ENCODE peak calls at places on chromosomes 12 and 14, in ten cellular contexts. L is RWPE2; X is cerebellum; J is lung; Q is activated naive CD4-positive, alpha-beta T cell treated with anti-CD3 and anti-CD28 coated beads, Interleukin-2, amount 10 ng/mL, durations not matched to agents 7 days and 5 days; Y is CD8-positive, alpha-beta T cell; I is Daoy; S is dorsolateral prefrontal cortex; R is heart right ventricle; P is naive B cell. D is an unnamed sample.

GRCh38 chr14:74616507-74616906 is 4.5 kb upstream of the LTBP2 start:
- DNase-seq in L (peak), X (no peak), J (no peak), Q (no peak), Y (no peak), I (peak), S (no peak), R (no peak), P (no peak), D (peak)

GRCh38 chr12:47722926-47723631 is 2.2 kb downstream of the ENDOU start:
- DNase-seq in L (no peak), X (no peak), J (no peak), Q (no peak), Y (no peak), I (no peak), S (peak), R (no peak), P (no peak), D (no peak)

GRCh38 chr14:21467620-21468019 is 9.1 kb downstream of the RAB2B start:
- DNase-seq in L (no peak), X (no peak), J (no peak), Q (no peak), Y (no peak), I (no peak), S (no peak), R (no peak), P (no peak), D (no peak)

GRCh38 chr12:108980831-108981618 is 39.8 kb downstream of the SVOP start:
- DNase-seq in L (no peak), X (no peak), J (no peak), Q (no peak), Y (no peak), I (no peak), S (no peak), R (peak), P (no peak), D (no peak)

GRCh38 chr12:11763760-11764520 is 114.5 kb downstream of the ETV6 start:
- DNase-seq in L (no peak), X (no peak), J (no peak), Q (no peak), Y (no peak), I (peak), S (no peak), R (no peak), P (no peak), D (no peak)

GRCh38 chr12:11321980-11322379 is 11.7 kb upstream of the PRB4 start:
- DNase-seq in L (no peak), X (no peak), J (no peak), Q (no peak), Y (no peak), I (no peak), S (no peak), R (no peak), P (no peak), D (no peak)

GRCh38 chr12:22287776-22288621 is 46.5 kb downstream of the ST8SIA1 start:
- DNase-seq in L (no peak), X (no peak), J (no peak), Q (no peak), Y (no peak), I (peak), S (no peak), R (no peak), P (no peak), D (no peak)

GRCh38 chr12:108133482-108133881 is 4.4 kb downstream of the WSCD2 start:
- DNase-seq in L (no peak), X (no peak), J (no peak), Q (no peak), Y (no peak), I (no peak), S (no peak), R (peak), P (no peak), D (no peak)

GRCh38 chr12:120710805-120711296 is 593 bp downstream of the UNC119B start:
- DNase-seq in L (no peak), X (peak), J (no peak), Q (peak), Y (no peak), I (no peak), S (no peak), R (no peak), P (peak), D (no peak)

GRCh38 chr14:91252901-91253794 is 8.6 kb upstream of the GPR68 start:
- DNase-seq in L (no peak), X (peak), J (no peak), Q (peak), Y (no peak), I (peak), S (no peak), R (peak), P (peak), D (peak)

GRCh38 chr14:75249251-75249957 is 29.2 kb upstream of the FOS start:
- DNase-seq in L (no peak), X (no peak), J (no peak), Q (peak), Y (peak), I (peak), S (no peak), R (no peak), P (peak), D (peak)

GRCh38 chr14:51335521-51335920 is 95.5 kb downstream of the TMX1 start:
- DNase-seq in L (no peak), X (no peak), J (no peak), Q (no peak), Y (no peak), I (no peak), S (no peak), R (peak), P (no peak), D (no peak)